ENCODE peak calls at places on chromosomes 4 and X, in four cellular contexts. B is NCI-H1694; H is activated T-helper 1 cell treated with Interleukin-2 at 50 U/mL for 16 hours; J is naive thymus-derived CD4-positive, alpha-beta T cell. Z is an unnamed sample.

GRCh38 chrX:39309018-39309620 is 507.9 kb downstream of the MID1IP1 start:
- DNase-seq in B (no peak), H (no peak), J (peak; percentile 81), Z (no peak)

GRCh38 chr4:176792348-176793059 is at the start of gene VEGFC:
- DNase-seq in B (no peak), H (no peak), J (no peak), Z (no peak)

GRCh38 chrX:74178536-74178935 is 125.4 kb upstream of the ZCCHC13 start:
- DNase-seq in B (no peak), H (no peak), J (no peak), Z (no peak)

GRCh38 chrX:29490606-29491005 is 724.8 kb upstream of the MAGEB2 start:
- DNase-seq in B (no peak), H (no peak), J (no peak), Z (no peak)

GRCh38 chr4:97468272-97468671 is 675.0 kb downstream of the STPG2 start:
- DNase-seq in B (no peak), H (no peak), J (no peak), Z (no peak)

GRCh38 chr4:71711985-71712348 is 71.9 kb downstream of the GC start:
- DNase-seq in B (no peak), H (no peak), J (no peak), Z (no peak)

GRCh38 chr4:76765473-76766183 is 132.3 kb downstream of the SOWAHB start:
- DNase-seq in B (no peak), H (no peak), J (no peak), Z (no peak)

GRCh38 chr4:17578482-17578891 is 1.5 kb downstream of the LAP3 start:
- DNase-seq in B (no peak), H (no peak), J (no peak), Z (no peak)

GRCh38 chr4:127203561-127204260 is 429.0 kb upstream of the INTU start:
- DNase-seq in B (no peak), H (no peak), J (no peak), Z (no peak)

GRCh38 chrX:129359269-129359668 is 164.0 kb downstream of the SMARCA1 start:
- DNase-seq in B (no peak), H (no peak), J (no peak), Z (no peak)

GRCh38 chrX:316351-317325 is 2.0 kb downstream of the GTPBP6 start:
- DNase-seq in B (no peak), H (no peak), J (peak; percentile 14), Z (no peak)

GRCh38 chr4:98711526-98711925 is 53.1 kb upstream of the TSPAN5 start:
- DNase-seq in B (no peak), H (no peak), J (no peak), Z (no peak)

GRCh38 chr4:169485791-169486742 is 126.3 kb downstream of the NEK1 start:
- DNase-seq in B (peak; percentile 19), H (no peak), J (no peak), Z (peak; percentile 69)

Z was measured in NCI-H446.